ENCODE peak calls at places on chromosomes 5 and 9, in nine cellular contexts. K, E, S, M, J, N, R, C and Z are unnamed samples.

GRCh38 chr9:73153793-73154227 is 2.1 kb downstream of the ANXA1 start:
- DNase-seq in K (no peak), E (no peak), C (no peak), S (no peak), R (no peak), M (peak), J (no peak), N (no peak), Z (no peak)

GRCh38 chr9:121819511-121820231 is 168.2 kb downstream of the DAB2IP start:
- DNase-seq in C (peak), M (peak), N (no peak), J (no peak), S (no peak), K (no peak), R (peak), E (peak), Z (peak)

GRCh38 chr5:2260211-2260985 is 377.7 kb upstream of the IRX4 start:
- DNase-seq in E (no peak), K (no peak), M (no peak), J (no peak), S (no peak), N (no peak), R (no peak), C (no peak), Z (no peak)

GRCh38 chr9:38061326-38061947 is 7.6 kb downstream of the SHB start:
- DNase-seq in M (no peak), C (no peak), J (peak), R (no peak), K (no peak), E (no peak), N (no peak), S (no peak), Z (no peak)

GRCh38 chr5:112779531-112779930 is 41.8 kb downstream of the APC start:
- DNase-seq in E (no peak), J (no peak), C (no peak), R (peak), M (peak), K (no peak), S (no peak), N (no peak), Z (no peak)

GRCh38 chr5:145585443-145586148 is 249.5 kb downstream of the PRELID2 start:
- DNase-seq in N (no peak), R (no peak), S (no peak), E (no peak), C (no peak), J (no peak), K (no peak), M (peak), Z (no peak)

GRCh38 chr5:169139381-169140125 is 161.4 kb downstream of the SLIT3 start:
- DNase-seq in E (no peak), K (no peak), C (no peak), N (peak), J (no peak), R (no peak), M (peak), S (no peak), Z (no peak)

GRCh38 chr5:146541956-146542849 is 26.2 kb upstream of the GPR151 start:
- DNase-seq in R (peak), K (peak), N (peak), M (peak), E (peak), S (peak), J (peak), C (peak), Z (peak)

GRCh38 chr5:111367081-111367480 is 142.9 kb downstream of the CAMK4 start:
- DNase-seq in C (no peak), N (no peak), R (no peak), M (peak), K (peak), E (no peak), S (no peak), J (no peak), Z (no peak)

GRCh38 chr5:17305964-17306725 is 88.7 kb downstream of the BASP1 start:
- DNase-seq in K (peak), J (no peak), E (peak), R (peak), S (no peak), N (peak), C (no peak), M (peak), Z (no peak)

GRCh38 chr9:37027582-37028424 is 6.3 kb downstream of the PAX5 start:
- DNase-seq in R (peak), M (peak), N (peak), S (peak), E (peak), K (peak), C (peak), J (peak), Z (peak)

GRCh38 chr5:173612948-173613347 is 3.5 kb downstream of the BOD1 start:
- DNase-seq in J (no peak), S (no peak), M (peak), R (no peak), C (no peak), N (no peak), K (no peak), E (no peak), Z (no peak)

GRCh38 chr9:83979812-83980394 is at the start of gene HNRNPK:
- DNase-seq in E (peak), S (peak), K (peak), M (peak), J (peak), C (peak), R (peak), N (peak), Z (peak)
- TF ChIP-seq CTCF in E (no peak), S (no peak), K (no peak), M (no peak), J (no peak), C (no peak), R (no peak), N (no peak), Z (no peak)

GRCh38 chr9:122835313-122835731 is 6.9 kb upstream of the PDCL start:
- DNase-seq in E (peak), K (peak), M (no peak), S (peak), N (no peak), R (no peak), C (peak), J (peak), Z (peak)
- TF ChIP-seq CTCF in E (peak), K (no peak), M (no peak), S (peak), N (no peak), R (peak), C (peak), J (peak), Z (no peak)

GRCh38 chr9:111400564-111400898 is 70.5 kb upstream of the OR2K2 start:
- DNase-seq in S (no peak), R (peak), J (no peak), N (no peak), C (no peak), M (peak), E (no peak), K (no peak), Z (no peak)

GRCh38 chr9:111393971-111394370 is 63.9 kb upstream of the OR2K2 start:
- DNase-seq in J (no peak), R (peak), K (no peak), C (no peak), S (no peak), M (no peak), E (no peak), N (no peak), Z (no peak)

GRCh38 chr9:111405701-111406100 is 75.7 kb upstream of the OR2K2 start:
- DNase-seq in N (no peak), S (no peak), K (no peak), R (no peak), J (no peak), E (no peak), C (no peak), M (no peak), Z (no peak)

GRCh38 chr9:111399211-111399739 is 69.3 kb upstream of the OR2K2 start:
- DNase-seq in N (no peak), R (no peak), J (no peak), M (no peak), K (no peak), S (no peak), C (no peak), E (no peak), Z (no peak)

GRCh38 chr9:111399772-111400563 is 69.9 kb upstream of the OR2K2 start:
- DNase-seq in E (peak), R (peak), S (no peak), N (peak), M (peak), J (peak), C (peak), K (peak), Z (no peak)
- TF ChIP-seq CTCF in E (peak), R (peak), S (peak), N (peak), M (peak), J (peak), C (peak), K (peak), Z (no peak)

GRCh38 chr5:171258737-171259405 is 50.2 kb upstream of the TLX3 start:
- DNase-seq in J (no peak), K (no peak), R (no peak), C (no peak), M (no peak), S (no peak), N (no peak), E (no peak), Z (no peak)
- TF ChIP-seq CTCF in J (no peak), K (no peak), R (no peak), C (no peak), M (no peak), S (no peak), N (no peak), E (no peak), Z (no peak)

GRCh38 chr5:180799902-180800801 is 2.5 kb downstream of the MGAT1 start:
- DNase-seq in S (no peak), M (peak), N (no peak), C (no peak), J (no peak), R (peak), E (no peak), K (no peak), Z (no peak)
- TF ChIP-seq CTCF in S (peak), M (peak), N (peak), C (peak), J (no peak), R (peak), E (no peak), K (no peak), Z (no peak)

DNA sequence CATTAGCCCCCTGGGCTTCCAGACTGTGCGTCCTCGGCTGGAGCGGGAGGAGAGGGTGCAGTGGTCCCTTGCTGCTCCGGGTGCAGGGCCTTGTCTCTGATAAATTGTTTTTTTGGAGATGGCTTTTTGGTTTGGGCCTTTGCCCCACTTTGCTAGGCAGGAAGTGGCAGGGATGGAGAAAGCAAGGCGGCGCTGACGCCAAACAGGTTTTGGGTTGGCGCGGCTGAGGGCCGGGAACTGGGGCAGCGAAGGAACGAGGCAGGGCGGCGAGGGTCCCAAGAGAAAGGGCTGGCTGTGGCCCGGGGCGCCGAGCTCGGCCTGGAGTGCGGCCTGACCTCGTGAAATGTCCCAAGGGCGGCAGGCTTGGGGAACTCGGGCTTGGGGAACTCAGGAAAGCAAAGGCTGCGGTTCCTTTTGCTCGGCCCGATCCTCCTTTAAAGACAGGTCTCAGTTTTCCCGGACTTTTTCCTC is 4.1 kb downstream of the LHX2 start:
- DNase-seq in K (no peak), R (no peak), N (no peak), C (no peak), M (no peak), E (no peak), J (no peak), S (no peak), Z (no peak)
- TF ChIP-seq CTCF in K (no peak), R (no peak), N (no peak), C (no peak), M (no peak), E (no peak), J (no peak), S (no peak), Z (no peak)

GRCh38 chr9:7739595-7739994 is 60.0 kb downstream of the DMAC1 start:
- DNase-seq in J (no peak), S (no peak), K (no peak), C (no peak), E (no peak), M (no peak), N (no peak), R (no peak), Z (no peak)
- TF ChIP-seq CTCF in J (no peak), S (no peak), K (no peak), C (no peak), E (no peak), M (no peak), N (no peak), R (no peak), Z (no peak)

DNA sequence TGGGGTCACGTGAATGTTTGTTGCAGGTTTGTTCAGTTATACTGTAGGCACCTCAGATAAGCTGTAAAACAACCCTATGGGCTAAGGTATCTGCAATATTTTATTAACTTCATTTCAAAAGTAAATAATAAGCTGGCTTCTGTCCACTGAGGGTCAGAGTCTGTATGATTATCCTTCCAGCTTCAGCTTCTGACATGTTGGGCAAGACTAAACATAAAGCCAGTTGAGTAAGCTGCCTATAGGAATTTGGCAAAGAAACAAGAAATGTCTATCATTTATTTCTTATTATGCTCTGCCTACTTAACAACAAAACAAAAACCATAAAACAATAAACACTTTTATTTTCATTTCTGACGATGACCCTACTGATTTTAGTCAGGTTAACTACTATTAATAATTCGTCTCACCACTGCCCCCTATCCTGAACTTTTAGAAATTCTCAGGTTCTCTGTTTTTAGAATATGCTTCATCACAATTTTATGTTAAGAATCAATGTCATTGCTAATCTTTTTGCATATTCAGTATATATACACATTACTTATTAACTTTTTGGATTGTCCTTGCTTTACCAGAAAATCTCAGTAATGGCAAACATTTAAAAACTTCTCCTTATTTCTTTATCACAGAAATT is 413.5 kb upstream of the ADAMTSL1 start:
- DNase-seq in S (no peak), C (no peak), E (no peak), R (no peak), M (peak), K (no peak), J (no peak), N (no peak), Z (no peak)
- TF ChIP-seq CTCF in S (peak), C (peak), E (peak), R (peak), M (peak), K (no peak), J (peak), N (peak), Z (peak)

DNA sequence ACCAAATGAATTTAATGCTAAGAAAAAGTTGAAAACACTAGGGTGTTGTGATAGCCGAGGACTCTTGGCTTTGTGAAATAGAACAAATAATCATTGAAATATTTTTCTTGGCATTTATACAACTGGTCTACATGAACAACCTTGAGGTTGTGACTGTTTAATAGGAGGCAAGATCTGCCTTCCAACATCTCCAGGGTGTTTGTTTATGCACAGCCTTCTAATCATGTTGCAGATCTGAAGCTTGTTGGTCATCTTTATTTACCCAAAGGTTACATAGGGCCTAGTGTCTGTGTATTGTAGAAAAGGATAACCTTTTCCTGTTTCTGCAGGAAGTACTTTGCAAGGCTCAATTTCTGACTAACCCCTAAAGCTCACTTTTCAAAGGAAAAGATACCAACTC is 65.2 kb upstream of the RANBP3L start:
- DNase-seq in E (no peak), N (no peak), M (no peak), C (no peak), R (peak), S (no peak), K (no peak), J (no peak), Z (no peak)
- TF ChIP-seq CTCF in E (no peak), N (no peak), M (no peak), C (no peak), R (no peak), S (no peak), K (no peak), J (no peak), Z (no peak)

GRCh38 chr9:91720746-91721705 is 229.0 kb downstream of the ROR2 start:
- DNase-seq in R (no peak), K (peak), J (peak), S (no peak), M (no peak), N (no peak), E (no peak), C (peak), Z (no peak)
- TF ChIP-seq CTCF in R (no peak), K (no peak), J (no peak), S (no peak), M (no peak), N (no peak), E (no peak), C (peak), Z (no peak)